ENCODE peak calls at places on chromosomes 13 and 19, in eight cellular contexts. A is fibroblast of pulmonary artery, Z is fibroblast of lung, B is A549, G is nephron progenitor cell, M is astrocyte of the cerebellum, U is progenitor cell of endocrine pancreas, V is ascending aorta. Q is an unnamed sample.

GRCh38 chr13:109816112-109816978 is 30.0 kb upstream of the IRS2 start:
- DNase-seq in A (no peak), Z (no peak), B (no peak), G (no peak), M (no peak), U (no peak), V (no peak), Q (no peak)

GRCh38 chr13:104577029-104577820 is 1511.0 kb upstream of the SLC10A2 start:
- DNase-seq in A (peak; percentile 49), Z (no peak), B (no peak), G (no peak), M (no peak), U (no peak), V (no peak), Q (no peak)

GRCh38 chr13:48533986-48534600 is 1.2 kb upstream of the RCBTB2 start:
- DNase-seq in A (no peak), Z (no peak), B (no peak), G (no peak), M (no peak), U (no peak), V (no peak), Q (no peak)

GRCh38 chr19:41219924-41220567 is 1.0 kb downstream of the AXL start:
- DNase-seq in A (peak; percentile 64), Z (peak; percentile 70), B (peak; percentile 59), G (peak; percentile 32), M (no peak), U (no peak), V (peak; percentile 81), Q (no peak)

GRCh38 chr13:40596484-40596883 is 70.0 kb downstream of the FOXO1 start:
- DNase-seq in A (no peak), Z (no peak), B (no peak), G (no peak), M (no peak), U (no peak), V (no peak), Q (no peak)

GRCh38 chr19:17456127-17456526 is 4.6 kb downstream of the NXNL1 start:
- DNase-seq in A (no peak), Z (no peak), B (no peak), G (no peak), M (no peak), U (no peak), V (no peak), Q (no peak)

GRCh38 chr19:55690109-55690768 is 15.2 kb downstream of the EPN1 start:
- DNase-seq in A (no peak), Z (no peak), B (no peak), G (peak; percentile 59), M (no peak), U (no peak), V (no peak), Q (no peak)

GRCh38 chr13:62924395-62924794 is 1508.7 kb upstream of the PCDH20 start:
- DNase-seq in A (no peak), Z (no peak), B (no peak), G (no peak), M (no peak), U (no peak), V (no peak), Q (no peak)

GRCh38 chr13:101757446-101758039 is 305.1 kb downstream of the ITGBL1 start:
- DNase-seq in A (peak; percentile 47), Z (peak; percentile 72), B (peak; percentile 45), G (no peak), M (peak; percentile 43), U (no peak), V (no peak), Q (no peak)

GRCh38 chr19:7658219-7658686 is 10.6 kb upstream of the RETN start:
- DNase-seq in A (no peak), Z (no peak), B (no peak), G (no peak), M (no peak), U (no peak), V (no peak), Q (no peak)

GRCh38 chr13:36395280-36395679 is 37.0 kb upstream of the CCNA1 start:
- DNase-seq in A (peak; percentile 77), Z (peak; percentile 81), B (peak; percentile 14), G (no peak), M (peak; percentile 50), U (no peak), V (no peak), Q (no peak)

GRCh38 chr19:16886305-16886880 is 2.4 kb upstream of the F2RL3 start:
- DNase-seq in A (peak; percentile 96), Z (peak; percentile 87), B (peak; percentile 50), G (no peak), M (no peak), U (no peak), V (no peak), Q (no peak)

GRCh38 chr13:27534976-27535370 is 84.6 kb upstream of the MTIF3 start:
- DNase-seq in A (no peak), Z (no peak), B (no peak), G (no peak), M (no peak), U (no peak), V (no peak), Q (no peak)

GRCh38 chr13:27535546-27535945 is 84.8 kb downstream of the LNX2 start:
- DNase-seq in A (no peak), Z (peak; percentile 17), B (peak; percentile 6), G (no peak), M (no peak), U (no peak), V (no peak), Q (no peak)

GRCh38 chr13:27534108-27534975 is 84.0 kb upstream of the MTIF3 start:
- DNase-seq in A (no peak), Z (no peak), B (no peak), G (no peak), M (no peak), U (no peak), V (no peak), Q (no peak)

GRCh38 chr13:27536361-27537101 is 83.8 kb downstream of the LNX2 start:
- DNase-seq in A (no peak), Z (no peak), B (no peak), G (no peak), M (no peak), U (no peak), V (no peak), Q (no peak)

DNA sequence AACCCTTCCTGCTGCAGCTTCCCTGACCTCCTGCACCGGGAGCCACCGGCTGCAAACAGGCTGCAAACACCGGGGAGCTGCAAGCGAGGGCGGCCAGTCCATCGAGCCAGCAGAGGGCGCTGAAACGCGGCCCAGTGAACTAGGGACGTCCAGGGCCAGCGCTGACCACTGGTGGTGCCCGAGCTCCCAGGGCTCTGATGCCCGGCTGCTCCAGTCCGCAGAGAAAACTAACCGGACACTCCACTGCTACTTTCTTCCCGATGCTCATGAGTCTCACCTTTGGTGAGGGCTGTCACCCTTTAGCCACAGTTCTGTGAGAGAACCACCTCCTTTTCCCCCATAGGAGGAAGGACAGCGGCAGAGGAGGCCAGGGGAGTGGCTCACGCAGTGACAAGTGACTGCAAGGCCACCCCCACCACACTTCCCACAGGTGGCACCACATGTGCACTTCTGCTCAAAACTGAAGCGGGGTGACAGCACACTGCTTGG is 82.8 kb upstream of the MTIF3 start:
- DNase-seq in A (peak; percentile 82), Z (peak; percentile 69), B (peak; percentile 76), G (peak; percentile 96), M (peak; percentile 46), U (peak; percentile 88), V (peak; percentile 84), Q (peak; percentile 94)
- TF ChIP-seq CTCF in A (peak; percentile 99), Z (peak; percentile 97), B (peak; percentile 75), G (peak; percentile 97), M (peak; percentile 97), U (peak; percentile 98), V (peak; percentile 78), Q (peak; percentile 94)

DNA sequence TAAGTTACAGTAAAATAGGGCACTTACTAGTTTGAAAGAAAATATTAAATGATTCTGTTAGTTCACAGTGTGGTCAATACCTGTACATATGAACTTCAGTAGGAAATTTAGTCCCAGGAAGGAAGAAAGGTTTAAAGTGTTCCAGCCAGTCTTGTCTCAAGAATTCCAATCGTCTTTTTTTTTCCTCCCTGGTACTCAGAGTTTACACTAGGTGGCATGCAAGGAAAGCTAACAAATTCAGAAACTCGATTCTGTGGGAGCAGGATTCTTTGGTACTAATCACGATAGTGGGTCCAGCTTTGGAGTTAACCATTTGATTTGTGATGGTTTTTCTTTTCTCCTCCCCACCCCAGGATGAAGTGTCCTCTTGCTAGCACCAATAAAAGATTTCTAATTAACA is 43.6 kb downstream of the POLR1D start:
- DNase-seq in A (no peak), Z (peak; percentile 9), B (peak; percentile 7), G (no peak), M (no peak), U (no peak), V (no peak), Q (no peak)
- TF ChIP-seq CTCF in A (peak; percentile 32), Z (peak; percentile 25), B (no peak), G (no peak), M (peak; percentile 19), U (peak; percentile 43), V (no peak), Q (peak; percentile 43)

DNA sequence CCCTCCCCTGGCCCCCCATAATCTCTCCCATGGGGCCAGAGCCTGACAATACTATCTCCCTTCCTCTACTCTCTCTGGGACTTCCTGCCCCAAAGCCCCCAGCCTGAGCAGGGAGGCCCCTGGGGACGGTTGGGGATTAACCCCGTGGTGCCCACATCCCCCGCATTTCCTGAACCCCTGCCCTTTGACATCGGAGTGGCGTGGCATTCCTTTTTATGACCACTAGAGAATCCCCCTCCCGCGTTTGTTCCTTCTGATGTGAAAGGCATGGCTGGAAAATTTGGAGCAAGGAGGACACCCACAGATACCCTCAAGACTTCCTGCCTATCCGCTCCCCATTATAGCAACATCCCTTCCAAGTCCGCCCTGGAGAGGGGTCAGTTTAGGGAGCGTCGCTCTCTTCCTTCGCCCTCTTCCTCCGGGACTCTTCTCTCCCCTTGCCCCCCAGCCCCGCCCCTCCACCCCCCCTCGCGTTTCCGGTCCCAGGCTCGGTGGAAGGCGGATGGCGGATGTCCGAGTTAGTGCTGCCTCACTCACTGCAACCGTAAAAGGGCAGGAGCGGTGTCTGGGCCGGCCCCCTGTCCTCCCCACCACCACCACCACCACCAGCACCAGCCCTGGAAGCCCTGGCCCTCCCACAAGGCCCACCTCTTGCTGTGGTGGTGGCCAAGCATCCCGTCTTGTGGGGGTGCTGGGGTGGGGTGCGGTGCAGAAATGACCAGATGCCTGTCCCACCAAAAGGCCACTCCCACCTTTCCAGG is 1.8 kb downstream of the VASP start:
- DNase-seq in A (peak; percentile 81), Z (peak; percentile 65), B (peak; percentile 81), G (peak; percentile 66), M (peak; percentile 50), U (no peak), V (peak; percentile 93), Q (peak; percentile 41)
- TF ChIP-seq CTCF in A (no peak), Z (no peak), B (no peak), G (no peak), M (no peak), U (no peak), V (no peak), Q (no peak)

DNA sequence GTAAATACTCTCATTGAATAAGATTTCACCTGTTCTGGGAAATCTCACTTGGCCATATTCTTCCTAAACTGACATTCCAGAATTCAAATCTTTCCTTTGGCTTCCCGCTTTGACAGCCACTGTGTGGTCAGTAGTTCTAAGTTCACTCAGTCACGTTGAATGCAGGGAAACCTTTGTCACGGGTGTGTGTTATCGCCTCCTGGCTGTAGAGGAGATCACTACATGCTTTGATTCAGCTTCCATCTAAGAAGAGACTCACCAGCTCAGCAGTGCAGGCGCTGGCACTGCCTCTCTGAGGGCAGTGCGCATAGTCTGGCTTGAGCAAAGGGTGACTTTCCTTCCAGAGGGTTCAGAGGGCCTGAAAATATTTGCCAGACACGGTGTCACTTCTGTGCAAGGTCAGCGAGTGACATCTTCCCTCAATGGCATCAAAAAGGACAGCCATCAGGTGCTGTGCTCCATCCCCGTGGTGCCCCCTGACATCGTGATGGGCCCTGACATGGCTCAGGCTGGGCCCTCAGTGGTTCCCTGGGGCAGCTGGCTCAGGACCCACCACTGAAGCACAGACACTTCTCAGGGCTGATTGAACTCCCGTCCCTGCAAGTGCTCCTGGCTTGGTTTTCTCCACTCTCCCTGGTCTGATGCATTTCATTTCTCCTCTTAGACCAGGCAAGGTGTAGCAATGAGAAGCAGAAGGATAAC is 635.4 kb upstream of the ARGLU1 start:
- DNase-seq in A (peak; percentile 56), Z (peak; percentile 9), B (peak; percentile 29), G (peak; percentile 30), M (no peak), U (no peak), V (no peak), Q (peak; percentile 27)
- TF ChIP-seq CTCF in A (peak; percentile 37), Z (peak; percentile 44), B (no peak), G (peak; percentile 51), M (peak; percentile 41), U (peak; percentile 60), V (no peak), Q (peak; percentile 60)

Q was measured in neural crest cell.